ENCODE peak calls at places on chromosomes 16 and 17, in six cellular contexts. P, G, F, Q, A and H are unnamed samples.

GRCh38 chr17:42347606-42348005 is 40.6 kb downstream of the STAT3 start:
- DNase-seq in P (no peak), F (no peak), G (no peak), Q (no peak), A (no peak), H (no peak)

GRCh38 chr16:4572715-4573114 is 16.6 kb downstream of the C16orf96 start:
- DNase-seq in P (peak; percentile 9), F (no peak), G (no peak), Q (no peak), A (no peak), H (no peak)

GRCh38 chr17:5209396-5209795 is 17.7 kb upstream of the ZNF594 start:
- DNase-seq in F (no peak), P (peak; percentile 35), A (no peak), Q (no peak), G (no peak), H (peak; percentile 90)

GRCh38 chr16:76574651-76575050 is 297.4 kb downstream of the CNTNAP4 start:
- DNase-seq in Q (no peak), P (no peak), G (no peak), A (no peak), F (no peak), H (no peak)

GRCh38 chr17:29084476-29085148 is 41.7 kb downstream of the PIPOX start:
- DNase-seq in Q (peak; percentile 70), P (no peak), A (no peak), G (no peak), F (no peak), H (peak; percentile 60)

GRCh38 chr17:79991924-79992656 is 43.6 kb downstream of the TBC1D16 start:
- DNase-seq in A (no peak), Q (peak; percentile 63), P (no peak), G (peak; percentile 38), F (no peak), H (peak; percentile 89)

GRCh38 chr17:50173335-50173941 is 7.6 kb downstream of the SGCA start:
- DNase-seq in P (peak; percentile 89), Q (no peak), G (no peak), A (no peak), F (no peak), H (peak; percentile 98)

GRCh38 chr16:56245197-56245596 is 53.9 kb downstream of the GNAO1 start:
- DNase-seq in Q (no peak), F (no peak), G (no peak), A (no peak), P (peak; percentile 43), H (no peak)

GRCh38 chr16:60203525-60204124 is 1469.5 kb upstream of the GOT2 start:
- DNase-seq in G (no peak), P (peak; percentile 21), F (no peak), Q (no peak), A (no peak), H (peak; percentile 25)

GRCh38 chr17:61460796-61461585 is 8.8 kb downstream of the TBX4 start:
- DNase-seq in F (no peak), Q (no peak), A (no peak), G (no peak), P (no peak), H (peak; percentile 77)